ENCODE peak calls at places on chromosomes 3 and 15, in six cellular contexts. F, C, J, V, Y and W are unnamed samples.

GRCh38 chr3:9715764-9716437 is 12.3 kb downstream of the CPNE9 start:
- DNase-seq in F (peak), C (peak), J (no peak), V (no peak), Y (peak), W (peak)

GRCh38 chr3:98274914-98275313 is 7.4 kb upstream of the OR5H2 start:
- DNase-seq in F (no peak), C (no peak), J (no peak), V (no peak), Y (no peak), W (no peak)

GRCh38 chr15:57677206-57677605 is 29.3 kb upstream of the POLR2M start:
- DNase-seq in F (no peak), C (no peak), J (no peak), V (no peak), Y (no peak), W (no peak)

GRCh38 chr3:161576733-161577510 is 80.3 kb downstream of the OTOL1 start:
- DNase-seq in F (no peak), C (no peak), J (no peak), V (no peak), Y (no peak), W (no peak)

GRCh38 chr3:186875708-186876107 is 33.2 kb downstream of the ADIPOQ start:
- DNase-seq in F (no peak), C (no peak), J (no peak), V (no peak), Y (no peak), W (no peak)

GRCh38 chr3:28667646-28668376 is 319.2 kb upstream of the AZI2 start:
- DNase-seq in F (peak), C (no peak), J (no peak), V (peak), Y (peak), W (peak)

GRCh38 chr15:63335543-63336240 is 46.0 kb downstream of the CA12 start:
- DNase-seq in F (no peak), C (no peak), J (no peak), V (no peak), Y (no peak), W (no peak)

GRCh38 chr3:155946178-155946577 is 75.7 kb downstream of the GMPS start:
- DNase-seq in F (no peak), C (no peak), J (no peak), V (no peak), Y (peak), W (no peak)

GRCh38 chr3:99418209-99418635 is 220.2 kb upstream of the COL8A1 start:
- DNase-seq in F (no peak), C (no peak), J (no peak), V (peak), Y (no peak), W (no peak)

GRCh38 chr3:26920579-26920978 is 298.0 kb downstream of the LRRC3B start:
- DNase-seq in F (no peak), C (no peak), J (no peak), V (no peak), Y (no peak), W (no peak)

GRCh38 chr3:43071313-43071893 is 34.5 kb downstream of the POMGNT2 start:
- DNase-seq in F (no peak), C (no peak), J (no peak), V (no peak), Y (no peak), W (peak)

GRCh38 chr15:36808401-36809160 is 229.2 kb downstream of the CDIN1 start:
- DNase-seq in F (no peak), C (no peak), J (no peak), V (no peak), Y (peak), W (no peak)

GRCh38 chr3:44914936-44915335 is 40.5 kb downstream of the TGM4 start:
- DNase-seq in F (no peak), C (no peak), J (no peak), V (no peak), Y (no peak), W (no peak)

GRCh38 chr3:191198886-191199285 is at the start of gene OSTN:
- DNase-seq in F (no peak), C (no peak), J (no peak), V (no peak), Y (no peak), W (no peak)

GRCh38 chr3:72338082-72338941 is 509.9 kb downstream of the SHQ1 start:
- DNase-seq in F (no peak), C (no peak), J (no peak), V (no peak), Y (peak), W (peak)

GRCh38 chr3:151367448-151367847 is 17.1 kb downstream of the P2RY12 start:
- DNase-seq in F (no peak), C (no peak), J (no peak), V (no peak), Y (no peak), W (no peak)

GRCh38 chr3:170740726-170741591 is 129.0 kb downstream of the RPL22L1 start:
- DNase-seq in F (peak), C (no peak), J (no peak), V (no peak), Y (peak), W (no peak)

GRCh38 chr3:105516972-105517371 is 150.3 kb downstream of the ALCAM start:
- DNase-seq in F (no peak), C (no peak), J (no peak), V (no peak), Y (no peak), W (no peak)

GRCh38 chr3:181709537-181710279 is 2.0 kb upstream of the SOX2 start:
- DNase-seq in F (peak), C (peak), J (no peak), V (peak), Y (peak), W (peak)

GRCh38 chr3:15360786-15361493 is 28.6 kb upstream of the SH3BP5 start:
- DNase-seq in F (no peak), C (no peak), J (no peak), V (no peak), Y (peak), W (no peak)

GRCh38 chr3:27630892-27631291 is 91.2 kb downstream of the EOMES start:
- DNase-seq in F (no peak), C (no peak), J (no peak), V (peak), Y (no peak), W (no peak)

GRCh38 chr3:129289201-129289921 is 10.7 kb downstream of the HMCES start:
- DNase-seq in F (no peak), C (no peak), J (no peak), V (no peak), Y (peak), W (no peak)

GRCh38 chr3:197344582-197345318 is 46.3 kb upstream of the DLG1 start:
- DNase-seq in F (no peak), C (no peak), J (no peak), V (no peak), Y (no peak), W (no peak)

GRCh38 chr15:74222705-74223104 is 13.4 kb upstream of the CCDC33 start:
- DNase-seq in F (no peak), C (no peak), J (no peak), V (no peak), Y (no peak), W (no peak)

GRCh38 chr3:162719684-162720341 is 1223.2 kb downstream of the OTOL1 start:
- DNase-seq in F (no peak), C (no peak), J (no peak), V (no peak), Y (peak), W (no peak)

GRCh38 chr3:182617511-182617910 is 175.8 kb upstream of the ATP11B start:
- DNase-seq in F (no peak), C (no peak), J (no peak), V (no peak), Y (no peak), W (no peak)

GRCh38 chr3:37037352-37037751 is 44.0 kb downstream of the MLH1 start:
- DNase-seq in F (no peak), C (no peak), J (no peak), V (no peak), Y (no peak), W (no peak)

GRCh38 chr15:88656760-88657221 is 18.0 kb downstream of the ISG20 start:
- DNase-seq in F (no peak), C (no peak), J (peak), V (peak), Y (no peak), W (peak)

GRCh38 chr15:37112171-37112570 is 11.8 kb upstream of the MEIS2 start:
- DNase-seq in F (no peak), C (no peak), J (no peak), V (no peak), Y (no peak), W (no peak)

GRCh38 chr3:43394071-43394501 is 107.7 kb downstream of the SNRK start:
- DNase-seq in F (peak), C (no peak), J (no peak), V (no peak), Y (peak), W (no peak)

GRCh38 chr3:131474115-131474514 is 28.7 kb downstream of the MRPL3 start:
- DNase-seq in F (no peak), C (no peak), J (no peak), V (no peak), Y (no peak), W (no peak)

GRCh38 chr15:63503739-63504246 is 600 bp upstream of the USP3 start:
- DNase-seq in F (no peak), C (no peak), J (peak), V (peak), Y (peak), W (peak)

GRCh38 chr3:49028673-49029562 is at the start of gene IMPDH2:
- DNase-seq in F (peak), C (peak), J (peak), V (peak), Y (peak), W (peak)
- TF ChIP-seq CTCF in F (no peak), C (no peak), J (no peak), V (peak), Y (peak), W (no peak)

GRCh38 chr3:142267269-142267668 is 41.9 kb upstream of the GK5 start:
- DNase-seq in F (no peak), C (no peak), J (no peak), V (no peak), Y (no peak), W (no peak)

GRCh38 chr3:142269777-142270176 is 44.4 kb upstream of the GK5 start:
- DNase-seq in F (no peak), C (no peak), J (no peak), V (no peak), Y (no peak), W (no peak)

GRCh38 chr3:142273501-142273900 is 48.1 kb upstream of the GK5 start:
- DNase-seq in F (peak), C (no peak), J (no peak), V (no peak), Y (no peak), W (no peak)

GRCh38 chr3:142272200-142272891 is 47.0 kb upstream of the GK5 start:
- DNase-seq in F (no peak), C (no peak), J (no peak), V (no peak), Y (no peak), W (no peak)

GRCh38 chr3:142270407-142270806 is 45.0 kb upstream of the GK5 start:
- DNase-seq in F (no peak), C (no peak), J (no peak), V (no peak), Y (no peak), W (peak)
- TF ChIP-seq CTCF in F (no peak), C (no peak), J (no peak), V (no peak), Y (no peak), W (no peak)

GRCh38 chr3:32419766-32420137 is 28.1 kb downstream of the CMTM7 start:
- DNase-seq in F (no peak), C (no peak), J (no peak), V (no peak), Y (no peak), W (no peak)

GRCh38 chr3:32421185-32421584 is 29.5 kb downstream of the CMTM7 start:
- DNase-seq in F (no peak), C (no peak), J (no peak), V (no peak), Y (no peak), W (no peak)

GRCh38 chr3:32421991-32422859 is 30.6 kb downstream of the CMTM7 start:
- DNase-seq in F (peak), C (peak), J (no peak), V (no peak), Y (peak), W (no peak)

GRCh38 chr3:32422943-32423342 is 31.3 kb downstream of the CMTM7 start:
- DNase-seq in F (no peak), C (no peak), J (no peak), V (no peak), Y (no peak), W (no peak)

GRCh38 chr3:32420138-32420981 is 28.7 kb downstream of the CMTM7 start:
- DNase-seq in F (no peak), C (no peak), J (peak), V (peak), Y (peak), W (peak)
- TF ChIP-seq CTCF in F (no peak), C (no peak), J (no peak), V (peak), Y (peak), W (no peak)

DNA sequence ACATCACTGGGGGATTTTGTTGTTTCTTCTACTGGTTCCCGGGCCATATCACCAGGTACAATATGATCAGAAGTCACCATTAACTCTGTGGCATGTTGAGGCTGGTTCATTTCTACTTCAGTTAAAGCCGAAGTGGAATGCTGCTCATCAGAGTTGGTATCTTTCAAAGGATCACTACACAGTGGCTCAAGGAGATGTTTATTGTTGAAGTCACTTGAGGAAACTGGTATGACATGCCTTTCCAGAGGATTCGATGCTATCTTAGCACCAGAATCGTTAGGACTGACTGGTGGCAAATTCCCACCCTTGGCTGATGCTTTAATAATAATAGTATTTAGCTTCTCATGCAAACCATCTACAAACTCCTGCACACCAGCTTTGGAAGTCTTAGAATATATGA is 49.9 kb downstream of the TASOR start:
- DNase-seq in F (no peak), C (no peak), J (no peak), V (no peak), Y (no peak), W (no peak)
- TF ChIP-seq CTCF in F (no peak), C (no peak), J (no peak), V (no peak), Y (no peak), W (no peak)

DNA sequence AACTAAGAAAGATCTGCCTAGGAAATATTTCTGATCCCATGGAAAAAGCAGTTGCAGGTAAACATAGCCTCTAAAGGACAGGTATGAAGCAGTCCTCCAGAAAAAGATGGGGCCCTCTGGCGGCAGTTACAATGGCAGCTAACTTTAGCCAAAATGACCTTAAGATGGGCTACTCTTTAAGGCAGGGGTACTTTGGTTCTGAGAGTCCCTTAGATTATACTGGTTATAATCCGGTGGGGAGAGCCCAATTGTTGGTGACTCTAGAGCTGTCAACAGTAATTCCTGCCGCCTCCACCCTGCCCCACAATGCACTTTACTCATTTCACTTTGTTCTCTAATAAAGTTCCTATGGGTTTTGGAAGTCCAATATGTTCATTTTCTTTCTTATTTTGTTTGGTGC is 412.8 kb upstream of the WNT5A start:
- DNase-seq in F (no peak), C (no peak), J (no peak), V (no peak), Y (no peak), W (no peak)
- TF ChIP-seq CTCF in F (no peak), C (peak), J (no peak), V (peak), Y (peak), W (no peak)

GRCh38 chr3:24087469-24087868 is 142.4 kb downstream of the NR1D2 start:
- DNase-seq in F (no peak), C (no peak), J (no peak), V (no peak), Y (no peak), W (no peak)

GRCh38 chr3:24086597-24087369 is 141.7 kb downstream of the NR1D2 start:
- DNase-seq in F (no peak), C (no peak), J (no peak), V (no peak), Y (no peak), W (no peak)

DNA sequence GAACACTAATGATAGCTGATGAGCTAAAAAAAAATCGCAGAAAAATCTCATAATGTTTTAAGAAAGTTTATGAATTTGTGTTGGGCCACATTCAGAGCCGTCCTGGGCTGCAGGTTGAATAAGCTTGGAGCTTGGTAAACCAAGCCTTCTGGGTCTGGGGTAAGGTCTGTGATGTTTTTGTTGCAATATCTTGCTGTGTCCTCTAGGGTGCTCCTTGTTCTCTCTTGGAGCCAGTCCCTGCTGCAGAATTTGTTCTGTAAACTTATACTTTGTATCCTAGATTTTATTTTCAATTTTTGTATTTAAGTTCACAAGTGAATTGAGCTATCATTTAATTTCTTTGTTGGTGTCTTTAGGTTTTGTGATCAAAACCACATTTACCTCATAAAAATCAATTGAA is 143.7 kb downstream of the NR1D2 start:
- DNase-seq in F (no peak), C (no peak), J (no peak), V (peak), Y (peak), W (no peak)
- TF ChIP-seq CTCF in F (peak), C (peak), J (no peak), V (peak), Y (peak), W (no peak)

GRCh38 chr3:107578523-107578922 is 55.8 kb downstream of the BBX start:
- DNase-seq in F (no peak), C (no peak), J (no peak), V (no peak), Y (no peak), W (no peak)
- TF ChIP-seq CTCF in F (no peak), C (no peak), J (no peak), V (no peak), Y (peak), W (no peak)

DNA sequence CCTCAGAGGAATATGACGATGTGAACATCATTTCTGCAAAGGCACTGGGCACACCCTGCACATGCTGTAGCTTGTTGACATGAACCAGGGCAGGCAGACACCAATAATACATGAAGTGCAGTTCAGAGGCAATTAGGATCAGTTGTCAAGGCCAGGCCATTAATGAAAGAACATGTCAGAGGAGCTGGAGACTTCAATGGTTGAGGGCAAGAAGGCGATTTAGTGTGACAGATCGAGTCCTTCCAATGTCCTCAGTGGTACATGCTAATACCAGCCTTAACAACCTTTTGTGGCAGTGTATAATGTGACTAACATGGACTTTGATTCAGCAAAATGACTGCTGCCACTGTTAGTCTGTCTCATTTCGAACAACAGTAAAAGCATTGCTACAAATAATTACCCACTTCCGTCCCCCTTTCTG is 205.2 kb upstream of the NANOGP8 start:
- DNase-seq in F (no peak), C (no peak), J (no peak), V (no peak), Y (no peak), W (no peak)
- TF ChIP-seq CTCF in F (no peak), C (no peak), J (no peak), V (no peak), Y (no peak), W (no peak)